ENCODE peak calls at places on chromosomes 13 and 19, in ten cellular contexts. One of them, this sample, is unnamed.

GRCh38 chr13:33744589-33745369 is 73.2 kb upstream of the RFC3 start:
- DNase-seq in AG10803: peak; percentile 34
- DNase-seq in neural crest cell: no peak
- DNase-seq in epithelial cell of esophagus: no peak
- DNase-seq in RWPE1: no peak
- DNase-seq in uterus: no peak
- DNase-seq in ascending aorta: no peak
- DNase-seq in AG09309: no peak
- DNase-seq in glutamatergic neuron: no peak
- DNase-seq in fibroblast of mammary gland: no peak
- DNase-seq in this sample: no peak

GRCh38 chr19:4233282-4233853 is 4.0 kb downstream of the EBI3 start:
- DNase-seq in AG10803: no peak
- DNase-seq in neural crest cell: peak; percentile 74
- DNase-seq in epithelial cell of esophagus: peak; percentile 24
- DNase-seq in RWPE1: no peak
- DNase-seq in uterus: no peak
- DNase-seq in ascending aorta: no peak
- DNase-seq in AG09309: no peak
- DNase-seq in glutamatergic neuron: peak; percentile 83
- DNase-seq in fibroblast of mammary gland: peak; percentile 25
- DNase-seq in this sample: no peak

GRCh38 chr13:46010148-46010547 is 42.4 kb downstream of the ZC3H13 start:
- DNase-seq in AG10803: peak; percentile 4
- DNase-seq in neural crest cell: no peak
- DNase-seq in epithelial cell of esophagus: peak; percentile 11
- DNase-seq in RWPE1: peak; percentile 3
- DNase-seq in uterus: no peak
- DNase-seq in ascending aorta: no peak
- DNase-seq in AG09309: no peak
- DNase-seq in glutamatergic neuron: no peak
- DNase-seq in fibroblast of mammary gland: peak; percentile 17
- DNase-seq in this sample: no peak

GRCh38 chr13:90545070-90545840 is 802.2 kb upstream of the MIR17HG start:
- DNase-seq in AG10803: no peak
- DNase-seq in neural crest cell: no peak
- DNase-seq in epithelial cell of esophagus: peak; percentile 56
- DNase-seq in RWPE1: peak; percentile 1
- DNase-seq in uterus: no peak
- DNase-seq in ascending aorta: no peak
- DNase-seq in AG09309: no peak
- DNase-seq in glutamatergic neuron: no peak
- DNase-seq in fibroblast of mammary gland: no peak
- DNase-seq in this sample: no peak

GRCh38 chr13:27868639-27869435 is 51.0 kb upstream of the PDX1 start:
- DNase-seq in AG10803: peak; percentile 6
- DNase-seq in neural crest cell: no peak
- DNase-seq in epithelial cell of esophagus: peak; percentile 8
- DNase-seq in RWPE1: peak; percentile 20
- DNase-seq in uterus: no peak
- DNase-seq in ascending aorta: no peak
- DNase-seq in AG09309: no peak
- DNase-seq in glutamatergic neuron: no peak
- DNase-seq in fibroblast of mammary gland: peak; percentile 11
- DNase-seq in this sample: no peak

GRCh38 chr13:44052843-44053607 is 173.3 kb downstream of the LACC1 start:
- DNase-seq in AG10803: peak; percentile 62
- DNase-seq in neural crest cell: no peak
- DNase-seq in epithelial cell of esophagus: peak; percentile 22
- DNase-seq in RWPE1: no peak
- DNase-seq in uterus: peak; percentile 30
- DNase-seq in ascending aorta: peak; percentile 67
- DNase-seq in AG09309: peak; percentile 29
- DNase-seq in glutamatergic neuron: peak; percentile 18
- DNase-seq in fibroblast of mammary gland: peak; percentile 32
- DNase-seq in this sample: peak; percentile 14

GRCh38 chr19:33302175-33302973 is at the start of gene CEBPA:
- DNase-seq in AG10803: peak; percentile 72
- DNase-seq in neural crest cell: peak; percentile 72
- DNase-seq in epithelial cell of esophagus: peak; percentile 93
- DNase-seq in RWPE1: peak; percentile 81
- DNase-seq in uterus: peak; percentile 78
- DNase-seq in ascending aorta: peak; percentile 83
- DNase-seq in AG09309: no peak
- DNase-seq in glutamatergic neuron: peak; percentile 87
- DNase-seq in fibroblast of mammary gland: peak; percentile 70
- DNase-seq in this sample: peak; percentile 32

GRCh38 chr19:15251749-15252397 is 19.6 kb upstream of the EPHX3 start:
- DNase-seq in AG10803: peak; percentile 98
- DNase-seq in neural crest cell: peak; percentile 53
- DNase-seq in epithelial cell of esophagus: peak; percentile 68
- DNase-seq in RWPE1: peak; percentile 78
- DNase-seq in uterus: peak; percentile 93
- DNase-seq in ascending aorta: peak; percentile 94
- DNase-seq in AG09309: peak; percentile 95
- DNase-seq in glutamatergic neuron: peak; percentile 74
- DNase-seq in fibroblast of mammary gland: peak; percentile 98
- DNase-seq in this sample: peak; percentile 92

GRCh38 chr19:10289836-10290438 is at the start of gene ICAM5:
- DNase-seq in AG10803: no peak
- DNase-seq in neural crest cell: no peak
- DNase-seq in epithelial cell of esophagus: peak; percentile 57
- DNase-seq in RWPE1: peak; percentile 74
- DNase-seq in uterus: no peak
- DNase-seq in ascending aorta: no peak
- DNase-seq in AG09309: no peak
- DNase-seq in glutamatergic neuron: peak; percentile 40
- DNase-seq in fibroblast of mammary gland: no peak
- DNase-seq in this sample: no peak

DNA sequence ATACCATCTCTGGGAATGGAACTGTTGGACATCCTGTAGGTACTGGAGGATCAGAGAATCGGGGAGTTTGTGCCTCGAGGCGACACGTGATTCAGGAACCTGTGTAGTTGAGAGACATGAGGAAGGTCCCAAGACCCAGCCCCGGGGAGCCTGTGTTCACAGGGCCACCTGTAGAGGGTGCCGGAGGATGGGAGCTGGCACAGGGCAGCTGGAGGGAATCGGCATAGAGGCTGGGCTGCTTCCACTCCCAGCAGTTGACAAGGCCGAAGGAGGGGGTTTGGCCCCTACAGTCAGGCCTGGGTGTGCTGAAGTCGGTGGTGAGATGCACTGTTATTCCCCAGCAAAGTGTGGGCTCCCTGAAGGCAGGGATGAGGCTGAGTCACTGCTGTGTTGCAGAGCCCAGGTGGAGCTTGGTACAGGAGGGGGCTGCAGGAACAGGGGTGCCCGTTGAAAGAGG is 2.5 kb upstream of the ISYNA1 start:
- DNase-seq in AG10803: no peak
- DNase-seq in neural crest cell: no peak
- DNase-seq in epithelial cell of esophagus: peak; percentile 30
- DNase-seq in RWPE1: no peak
- DNase-seq in uterus: no peak
- DNase-seq in ascending aorta: no peak
- DNase-seq in AG09309: no peak
- DNase-seq in glutamatergic neuron: peak; percentile 38
- DNase-seq in fibroblast of mammary gland: no peak
- DNase-seq in this sample: no peak
- TF ChIP-seq CTCF in AG10803: peak; percentile 23
- TF ChIP-seq CTCF in neural crest cell: peak; percentile 41
- TF ChIP-seq CTCF in epithelial cell of esophagus: no peak
- TF ChIP-seq CTCF in RWPE1: no peak
- TF ChIP-seq CTCF in uterus: peak; percentile 18
- TF ChIP-seq CTCF in ascending aorta: no peak
- TF ChIP-seq CTCF in AG09309: peak; percentile 25
- TF ChIP-seq CTCF in glutamatergic neuron: no peak
- TF ChIP-seq CTCF in fibroblast of mammary gland: peak; percentile 27
- TF ChIP-seq CTCF in this sample: peak; percentile 30

GRCh38 chr19:38385804-38386257 is 2.0 kb downstream of the GGN start:
- DNase-seq in AG10803: no peak
- DNase-seq in neural crest cell: no peak
- DNase-seq in epithelial cell of esophagus: no peak
- DNase-seq in RWPE1: no peak
- DNase-seq in uterus: no peak
- DNase-seq in ascending aorta: no peak
- DNase-seq in AG09309: no peak
- DNase-seq in glutamatergic neuron: peak; percentile 56
- DNase-seq in fibroblast of mammary gland: no peak
- DNase-seq in this sample: no peak

GRCh38 chr19:38383743-38384142 is 4.1 kb downstream of the GGN start:
- DNase-seq in AG10803: no peak
- DNase-seq in neural crest cell: no peak
- DNase-seq in epithelial cell of esophagus: no peak
- DNase-seq in RWPE1: no peak
- DNase-seq in uterus: no peak
- DNase-seq in ascending aorta: no peak
- DNase-seq in AG09309: no peak
- DNase-seq in glutamatergic neuron: no peak
- DNase-seq in fibroblast of mammary gland: no peak
- DNase-seq in this sample: no peak

GRCh38 chr19:38385057-38385803 is 2.6 kb downstream of the GGN start:
- DNase-seq in AG10803: no peak
- DNase-seq in neural crest cell: no peak
- DNase-seq in epithelial cell of esophagus: no peak
- DNase-seq in RWPE1: no peak
- DNase-seq in uterus: no peak
- DNase-seq in ascending aorta: no peak
- DNase-seq in AG09309: no peak
- DNase-seq in glutamatergic neuron: peak; percentile 29
- DNase-seq in fibroblast of mammary gland: no peak
- DNase-seq in this sample: no peak

GRCh38 chr19:38383184-38383583 is 4.7 kb downstream of the GGN start:
- DNase-seq in AG10803: no peak
- DNase-seq in neural crest cell: no peak
- DNase-seq in epithelial cell of esophagus: no peak
- DNase-seq in RWPE1: no peak
- DNase-seq in uterus: no peak
- DNase-seq in ascending aorta: no peak
- DNase-seq in AG09309: no peak
- DNase-seq in glutamatergic neuron: no peak
- DNase-seq in fibroblast of mammary gland: no peak
- DNase-seq in this sample: no peak

GRCh38 chr19:38384209-38385027 is 3.4 kb downstream of the GGN start:
- DNase-seq in AG10803: no peak
- DNase-seq in neural crest cell: no peak
- DNase-seq in epithelial cell of esophagus: peak; percentile 38
- DNase-seq in RWPE1: no peak
- DNase-seq in uterus: no peak
- DNase-seq in ascending aorta: no peak
- DNase-seq in AG09309: no peak
- DNase-seq in glutamatergic neuron: peak; percentile 73
- DNase-seq in fibroblast of mammary gland: no peak
- DNase-seq in this sample: no peak
- TF ChIP-seq CTCF in AG10803: peak; percentile 50
- TF ChIP-seq CTCF in neural crest cell: peak; percentile 23
- TF ChIP-seq CTCF in epithelial cell of esophagus: peak; percentile 56
- TF ChIP-seq CTCF in RWPE1: no peak
- TF ChIP-seq CTCF in uterus: no peak
- TF ChIP-seq CTCF in ascending aorta: no peak
- TF ChIP-seq CTCF in AG09309: peak; percentile 47
- TF ChIP-seq CTCF in glutamatergic neuron: no peak
- TF ChIP-seq CTCF in fibroblast of mammary gland: peak; percentile 26
- TF ChIP-seq CTCF in this sample: peak; percentile 18

GRCh38 chr19:29741776-29742175 is 26.7 kb upstream of the C19orf12 start:
- DNase-seq in AG10803: no peak
- DNase-seq in neural crest cell: no peak
- DNase-seq in epithelial cell of esophagus: no peak
- DNase-seq in RWPE1: no peak
- DNase-seq in uterus: no peak
- DNase-seq in ascending aorta: no peak
- DNase-seq in AG09309: no peak
- DNase-seq in glutamatergic neuron: no peak
- DNase-seq in fibroblast of mammary gland: no peak
- DNase-seq in this sample: no peak
- TF ChIP-seq CTCF in AG10803: no peak
- TF ChIP-seq CTCF in neural crest cell: no peak
- TF ChIP-seq CTCF in epithelial cell of esophagus: no peak
- TF ChIP-seq CTCF in RWPE1: no peak
- TF ChIP-seq CTCF in uterus: no peak
- TF ChIP-seq CTCF in ascending aorta: no peak
- TF ChIP-seq CTCF in AG09309: no peak
- TF ChIP-seq CTCF in glutamatergic neuron: no peak
- TF ChIP-seq CTCF in fibroblast of mammary gland: no peak
- TF ChIP-seq CTCF in this sample: no peak

GRCh38 chr13:111048387-111048786 is 66.7 kb upstream of the ARHGEF7 start:
- DNase-seq in AG10803: no peak
- DNase-seq in neural crest cell: no peak
- DNase-seq in epithelial cell of esophagus: no peak
- DNase-seq in RWPE1: no peak
- DNase-seq in uterus: no peak
- DNase-seq in ascending aorta: no peak
- DNase-seq in AG09309: no peak
- DNase-seq in glutamatergic neuron: no peak
- DNase-seq in fibroblast of mammary gland: no peak
- DNase-seq in this sample: no peak

GRCh38 chr13:111047326-111047725 is 67.8 kb upstream of the ARHGEF7 start:
- DNase-seq in AG10803: no peak
- DNase-seq in neural crest cell: no peak
- DNase-seq in epithelial cell of esophagus: no peak
- DNase-seq in RWPE1: no peak
- DNase-seq in uterus: no peak
- DNase-seq in ascending aorta: no peak
- DNase-seq in AG09309: no peak
- DNase-seq in glutamatergic neuron: no peak
- DNase-seq in fibroblast of mammary gland: no peak
- DNase-seq in this sample: no peak

GRCh38 chr13:111044087-111044830 is 70.9 kb upstream of the ARHGEF7 start:
- DNase-seq in AG10803: no peak
- DNase-seq in neural crest cell: no peak
- DNase-seq in epithelial cell of esophagus: no peak
- DNase-seq in RWPE1: no peak
- DNase-seq in uterus: no peak
- DNase-seq in ascending aorta: peak; percentile 46
- DNase-seq in AG09309: no peak
- DNase-seq in glutamatergic neuron: no peak
- DNase-seq in fibroblast of mammary gland: no peak
- DNase-seq in this sample: no peak

GRCh38 chr13:111045170-111045569 is 69.9 kb upstream of the ARHGEF7 start:
- DNase-seq in AG10803: no peak
- DNase-seq in neural crest cell: no peak
- DNase-seq in epithelial cell of esophagus: no peak
- DNase-seq in RWPE1: no peak
- DNase-seq in uterus: no peak
- DNase-seq in ascending aorta: peak; percentile 40
- DNase-seq in AG09309: no peak
- DNase-seq in glutamatergic neuron: no peak
- DNase-seq in fibroblast of mammary gland: no peak
- DNase-seq in this sample: no peak

DNA sequence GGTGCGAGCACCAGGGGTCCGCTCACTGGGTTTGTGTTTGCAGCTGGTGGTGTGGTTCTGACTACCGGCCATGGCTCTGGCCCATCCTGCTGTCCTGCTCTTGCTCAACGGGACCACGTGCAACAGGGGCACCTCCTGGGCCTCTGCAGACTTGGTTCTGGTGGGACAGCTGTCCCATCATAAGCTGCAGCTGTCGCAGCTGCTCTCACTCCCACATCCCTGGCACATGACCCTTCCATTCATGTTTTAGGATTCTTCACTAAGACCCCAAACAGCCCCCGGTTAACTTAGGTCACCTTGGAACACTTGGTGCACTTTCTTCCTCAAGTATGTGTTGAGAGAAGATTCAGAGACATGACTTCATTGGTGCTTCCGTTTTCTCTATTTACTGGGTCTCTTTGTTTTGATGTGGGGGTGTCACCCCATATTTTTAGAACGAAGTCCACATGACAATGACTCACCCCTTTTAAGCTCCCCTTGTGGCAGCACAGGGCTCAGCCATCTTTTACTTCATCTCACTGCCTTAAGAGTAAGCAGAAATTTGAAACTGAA is 68.4 kb upstream of the ARHGEF7 start:
- DNase-seq in AG10803: peak; percentile 45
- DNase-seq in neural crest cell: no peak
- DNase-seq in epithelial cell of esophagus: no peak
- DNase-seq in RWPE1: no peak
- DNase-seq in uterus: no peak
- DNase-seq in ascending aorta: no peak
- DNase-seq in AG09309: no peak
- DNase-seq in glutamatergic neuron: no peak
- DNase-seq in fibroblast of mammary gland: peak; percentile 60
- DNase-seq in this sample: no peak
- TF ChIP-seq CTCF in AG10803: peak; percentile 49
- TF ChIP-seq CTCF in neural crest cell: no peak
- TF ChIP-seq CTCF in epithelial cell of esophagus: peak; percentile 17
- TF ChIP-seq CTCF in RWPE1: no peak
- TF ChIP-seq CTCF in uterus: no peak
- TF ChIP-seq CTCF in ascending aorta: peak; percentile 21
- TF ChIP-seq CTCF in AG09309: peak; percentile 45
- TF ChIP-seq CTCF in glutamatergic neuron: no peak
- TF ChIP-seq CTCF in fibroblast of mammary gland: peak; percentile 37
- TF ChIP-seq CTCF in this sample: peak; percentile 40